ENCODE peak calls at places on chromosome 9, in five cellular contexts. R is sigmoid colon, A is heart left ventricle, K is body of pancreas, L is upper lobe of right lung. D is an unnamed sample. For H3K4me1, the result is how much of the 10 kb centered on the place peaks cover.

GRCh38 chr9:7298123-7298522 is 501.5 kb downstream of the DMAC1 start:
- DNase-seq in A (no peak), K (no peak), R (no peak), L (no peak), D (no peak)

GRCh38 chr9:132346177-132346576 is 8.6 kb downstream of the SETX start:
- DNase-seq in K (no peak), L (no peak), R (no peak), A (no peak), D (no peak)

GRCh38 chr9:81535542-81536241 is 153.7 kb downstream of the TLE1 start:
- DNase-seq in A (no peak), L (no peak), K (no peak), R (no peak), D (no peak)

GRCh38 chr9:37998881-37999311 is 70.1 kb downstream of the SHB start:
- DNase-seq in L (no peak), K (no peak), R (peak), A (peak), D (peak)

GRCh38 chr9:93287593-93287992 is 103.7 kb downstream of the WNK2 start:
- DNase-seq in R (no peak), L (no peak), A (no peak), K (no peak), D (no peak)

GRCh38 chr9:135757356-135757755 is 55.4 kb downstream of the KCNT1 start:
- DNase-seq in A (no peak), R (no peak), K (no peak), L (no peak), D (no peak)

GRCh38 chr9:21812415-21812814 is 10.0 kb downstream of the MTAP start:
- DNase-seq in K (no peak), A (no peak), R (no peak), L (no peak), D (no peak)

GRCh38 chr9:126844085-126844484 is 16.4 kb upstream of the ZBTB34 start:
- DNase-seq in L (no peak), R (no peak), A (no peak), K (no peak), D (no peak)

GRCh38 chr9:33661186-33661585 is 134.2 kb upstream of the PRSS3 start:
- DNase-seq in R (no peak), A (no peak), L (no peak), K (no peak), D (no peak)

GRCh38 chr9:128689820-128690683 is 1.0 kb downstream of the SET start:
- DNase-seq in L (no peak), R (peak), K (peak), A (peak), D (no peak)

GRCh38 chr9:136326777-136327312 is 494 bp upstream of the GPSM1 start:
- DNase-seq in R (no peak), L (no peak), K (no peak), A (no peak), D (no peak)

GRCh38 chr9:77647659-77648457 is at the start of gene GNA14:
- DNase-seq in A (peak), K (peak), L (no peak), R (peak), D (no peak)

GRCh38 chr9:105251733-105252404 is 7.4 kb downstream of the SLC44A1 start:
- DNase-seq in A (no peak), K (no peak), L (no peak), R (no peak), D (no peak)

GRCh38 chr9:76415154-76415553 is 20.9 kb upstream of the RFK start:
- DNase-seq in K (peak), L (no peak), A (no peak), R (no peak), D (no peak)

GRCh38 chr9:136399176-136400037 is 563 bp downstream of the SNAPC4 start:
- DNase-seq in R (no peak), A (no peak), K (peak), L (no peak), D (no peak)

GRCh38 chr9:114130141-114130540 is 25.2 kb upstream of the COL27A1 start:
- DNase-seq in R (no peak), K (no peak), L (no peak), A (peak), D (no peak)

GRCh38 chr9:91347370-91347769 is 14.3 kb downstream of the AUH start:
- DNase-seq in L (no peak), A (no peak), K (no peak), R (no peak), D (no peak)

GRCh38 chr9:96031366-96031824 is 155.9 kb downstream of the ERCC6L2 start:
- DNase-seq in K (peak), L (no peak), A (peak), R (no peak), D (peak)

GRCh38 chr9:106961623-106962022 is 98.7 kb downstream of the ZNF462 start:
- DNase-seq in K (no peak), A (no peak), R (no peak), L (no peak), D (no peak)

GRCh38 chr9:112562235-112562958 is 75.8 kb downstream of the KIAA1958 start:
- DNase-seq in R (no peak), L (no peak), K (no peak), A (no peak), D (no peak)

GRCh38 chr9:112002847-112003457 is 106.3 kb downstream of the UGCG start:
- DNase-seq in A (no peak), L (no peak), K (no peak), R (no peak), D (no peak)

GRCh38 chr9:95459218-95459617 is 57.6 kb downstream of the PTCH1 start:
- DNase-seq in A (no peak), K (no peak), R (peak), L (no peak), D (no peak)

GRCh38 chr9:126471084-126471611 is 142.6 kb upstream of the LMX1B start:
- DNase-seq in L (peak), A (peak), R (no peak), K (peak), D (peak)

GRCh38 chr9:26747611-26748010 is 145.0 kb downstream of the CAAP1 start:
- DNase-seq in L (no peak), K (no peak), R (no peak), A (no peak), D (no peak)

GRCh38 chr9:128159073-128159783 is 837 bp upstream of the BBLN start:
- DNase-seq in A (no peak), R (no peak), L (no peak), K (no peak), D (no peak)

GRCh38 chr9:81083821-81084512 is 605.4 kb downstream of the TLE1 start:
- DNase-seq in R (no peak), K (no peak), L (no peak), A (no peak), D (no peak)

DNA sequence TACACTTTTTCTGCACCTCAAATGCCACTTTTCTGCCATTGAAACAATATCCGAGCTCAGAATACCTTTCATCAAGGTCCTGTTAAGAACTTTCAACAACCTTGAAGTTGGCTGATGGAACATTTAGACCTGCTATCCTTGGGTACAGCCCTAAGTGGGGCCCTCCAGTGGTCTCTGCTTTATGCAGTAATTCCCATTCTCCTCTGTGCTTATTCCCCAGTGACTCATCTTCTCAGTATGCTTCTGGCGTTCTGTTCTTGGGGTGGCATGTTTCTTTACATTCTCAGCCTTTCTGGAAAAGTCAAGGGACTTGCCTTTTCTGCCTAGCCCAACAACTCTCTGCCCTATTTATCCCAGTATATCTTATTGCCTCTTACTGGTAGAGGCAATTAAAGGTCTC is 7.1 kb downstream of the ANP32B start:
- DNase-seq in A (no peak), R (no peak), L (no peak), K (no peak), D (no peak)
- H3K4me1 ChIP-seq in A (under half), R (half or more), L (half or more), K (under half), D (half or more)

GRCh38 chr9:35729101-35729500 is 2.9 kb downstream of the TLN1 start:
- DNase-seq in L (no peak), A (peak), R (no peak), K (no peak), D (no peak)

GRCh38 chr9:35726876-35727438 is 5.0 kb downstream of the TLN1 start:
- DNase-seq in L (peak), R (peak), K (no peak), A (peak), D (no peak)

GRCh38 chr9:35727676-35728040 is 4.3 kb downstream of the TLN1 start:
- DNase-seq in L (no peak), A (peak), K (no peak), R (no peak), D (no peak)

GRCh38 chr9:35729700-35730485 is 2.1 kb downstream of the TLN1 start:
- DNase-seq in R (peak), K (no peak), L (peak), A (peak), D (peak)

DNA sequence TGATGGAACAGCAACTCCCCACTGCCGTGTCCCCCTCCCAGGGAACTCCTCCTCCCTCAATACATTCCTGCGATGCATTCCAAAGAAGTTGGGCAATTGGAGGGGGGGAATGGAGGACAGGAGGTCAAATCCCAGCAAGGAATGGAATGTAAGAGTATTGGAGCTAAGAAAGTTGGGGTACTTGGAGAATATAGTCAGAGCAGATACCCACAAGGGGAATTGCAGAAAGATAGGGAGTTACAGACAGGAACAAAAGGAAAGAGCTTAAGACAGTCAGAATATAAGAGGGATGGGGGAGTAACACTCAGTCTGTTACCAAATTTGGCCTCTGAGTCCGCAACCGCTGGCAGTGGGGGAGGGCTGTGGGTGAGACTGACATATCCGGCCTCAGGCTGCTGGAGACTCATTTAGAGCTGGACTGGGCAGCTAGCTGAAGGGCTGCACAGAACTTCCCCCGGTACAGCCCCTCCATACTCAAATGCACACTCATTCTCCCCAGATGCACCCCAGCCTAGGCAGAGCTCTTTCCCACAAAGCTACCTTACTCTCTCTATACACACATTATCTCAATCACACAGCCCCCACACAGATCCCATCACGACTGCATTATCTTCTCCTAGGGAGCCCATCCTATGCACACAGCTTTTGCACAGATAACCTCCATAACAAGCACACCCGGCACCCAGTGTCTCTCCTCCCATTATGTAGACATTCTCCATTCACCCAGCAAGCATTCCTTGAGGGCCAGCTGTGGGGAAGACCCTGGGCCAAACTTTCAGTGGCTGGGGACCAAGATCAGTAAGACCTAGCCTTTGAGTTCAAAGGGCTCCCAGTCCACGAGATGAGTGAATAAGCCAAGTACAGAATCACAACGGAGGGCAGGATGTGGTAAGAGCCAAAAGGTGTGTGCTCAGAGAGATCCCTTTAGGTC is 3.7 kb downstream of the TLN1 start:
- DNase-seq in K (peak), R (peak), L (peak), A (peak), D (peak)
- H3K4me1 ChIP-seq in K (under half), R (half or more), L (half or more), A (half or more), D (half or more)

DNA sequence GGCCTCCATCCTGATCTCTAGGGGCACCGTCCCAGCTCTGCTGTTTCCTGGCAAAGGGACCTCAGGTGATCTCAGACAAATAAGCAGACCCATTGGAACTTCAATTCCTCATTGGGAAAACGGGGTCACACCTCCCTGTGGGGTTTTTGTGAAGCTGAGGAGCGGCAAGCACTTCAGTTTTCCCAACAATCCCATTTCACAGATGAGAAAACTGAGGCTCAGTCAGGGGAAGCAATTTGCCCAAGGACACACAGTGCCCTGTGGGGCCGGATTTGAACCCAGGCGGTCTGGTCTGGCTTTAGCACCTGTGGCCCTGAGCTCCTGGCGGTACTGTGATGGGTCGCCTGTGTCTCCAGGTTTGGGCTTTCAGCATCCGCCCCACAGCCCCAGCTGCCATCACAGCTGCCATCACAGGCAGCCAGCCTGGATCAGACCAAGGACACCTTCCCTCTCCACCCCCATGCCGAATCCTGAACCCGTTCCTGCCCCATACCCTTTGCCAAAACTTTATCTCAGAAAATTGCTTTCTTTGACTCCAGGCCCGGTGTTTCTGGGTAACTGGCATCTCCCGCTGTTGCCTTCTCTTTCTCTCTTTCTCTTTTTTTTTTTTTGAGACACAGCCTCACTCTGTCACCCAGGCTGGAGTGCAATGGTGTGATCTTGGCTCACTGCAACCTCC is 26.4 kb downstream of the NCS1 start:
- DNase-seq in K (peak), R (no peak), A (no peak), L (no peak), D (no peak)
- H3K4me1 ChIP-seq in K (under half), R (half or more), A (under half), L (under half), D (under half)

DNA sequence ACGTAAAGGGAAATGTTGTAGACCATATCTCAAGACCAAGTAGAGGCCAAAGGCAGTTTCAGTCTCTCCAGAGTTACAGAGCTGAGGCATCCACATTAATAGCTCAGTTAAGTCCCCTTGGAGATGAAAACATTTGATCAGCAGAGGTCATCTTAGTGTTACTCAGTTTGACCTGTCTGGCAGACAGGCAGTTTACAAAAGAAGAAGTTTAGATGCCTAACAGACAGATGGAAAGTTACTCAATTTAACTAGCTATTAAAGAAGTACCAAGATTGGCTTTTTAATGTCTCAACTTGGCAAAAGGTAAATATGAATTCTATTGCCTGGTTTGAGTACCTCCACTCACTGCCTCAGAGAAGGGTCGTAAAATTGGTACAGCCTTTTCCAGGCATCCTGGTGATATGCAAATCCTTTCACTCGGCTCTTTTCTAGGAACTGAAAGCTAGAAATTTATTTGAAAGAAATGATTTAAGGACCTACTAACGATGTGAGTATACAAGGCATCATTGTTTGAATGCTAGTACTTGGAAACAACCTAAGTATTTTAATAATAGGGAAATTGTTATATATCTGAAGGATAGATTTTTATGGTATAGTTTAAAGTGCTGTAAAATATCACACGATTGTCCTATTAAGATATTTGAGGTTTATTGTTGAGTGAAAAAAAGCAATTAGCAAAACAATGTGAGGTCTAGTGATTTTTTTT is 14.8 kb downstream of the ACO1 start:
- DNase-seq in L (no peak), K (no peak), A (no peak), R (no peak), D (no peak)
- H3K4me1 ChIP-seq in L (under half), K (under half), A (under half), R (under half), D (under half)

GRCh38 chr9:89467278-89467625 is 30.7 kb downstream of the SEMA4D start:
- DNase-seq in L (no peak), R (no peak), A (no peak), K (no peak), D (no peak)
- H3K4me1 ChIP-seq in L (under half), R (under half), A (under half), K (under half), D (under half)

D was measured in left ventricle myocardium inferior.